ENCODE peak calls at places on chromosomes 4 and X, in five cellular contexts. One of them, this sample, is unnamed.

GRCh38 chr4:153535735-153536494 is 69.8 kb downstream of the TMEM131L start:
- DNase-seq in H9: peak
- DNase-seq in retina: no peak
- DNase-seq in NCI-H1092 treated with DMSO at 0.1 percent for 48 hours: no peak
- DNase-seq in DMS153: no peak
- DNase-seq in this sample: peak

GRCh38 chrX:38038501-38038900 is 32.1 kb downstream of the SYTL5 start:
- DNase-seq in NCI-H1092 treated with DMSO at 0.1 percent for 48 hours: no peak
- DNase-seq in DMS153: no peak
- DNase-seq in H9: no peak
- DNase-seq in retina: no peak
- DNase-seq in this sample: no peak

GRCh38 chr4:921830-922331 is 10.2 kb downstream of the GAK start:
- DNase-seq in DMS153: no peak
- DNase-seq in NCI-H1092 treated with DMSO at 0.1 percent for 48 hours: no peak
- DNase-seq in retina: no peak
- DNase-seq in H9: no peak
- DNase-seq in this sample: no peak

GRCh38 chr4:47330856-47331255 is 132.6 kb downstream of the COMMD8 start:
- DNase-seq in NCI-H1092 treated with DMSO at 0.1 percent for 48 hours: no peak
- DNase-seq in H9: no peak
- DNase-seq in DMS153: no peak
- DNase-seq in retina: no peak
- DNase-seq in this sample: no peak

GRCh38 chrX:85506871-85507270 is 127.4 kb upstream of the POF1B start:
- DNase-seq in retina: no peak
- DNase-seq in NCI-H1092 treated with DMSO at 0.1 percent for 48 hours: no peak
- DNase-seq in H9: no peak
- DNase-seq in DMS153: no peak
- DNase-seq in this sample: no peak

GRCh38 chr4:112765317-112765989 is 128.5 kb downstream of the LARP7 start:
- DNase-seq in DMS153: no peak
- DNase-seq in H9: no peak
- DNase-seq in NCI-H1092 treated with DMSO at 0.1 percent for 48 hours: peak
- DNase-seq in retina: peak
- DNase-seq in this sample: peak

GRCh38 chrX:109399831-109400230 is 82.1 kb downstream of the GUCY2F start:
- DNase-seq in retina: no peak
- DNase-seq in H9: no peak
- DNase-seq in NCI-H1092 treated with DMSO at 0.1 percent for 48 hours: no peak
- DNase-seq in DMS153: no peak
- DNase-seq in this sample: no peak

GRCh38 chr4:3207531-3208037 is 41.4 kb upstream of the MSANTD1 start:
- DNase-seq in NCI-H1092 treated with DMSO at 0.1 percent for 48 hours: no peak
- DNase-seq in H9: no peak
- DNase-seq in retina: no peak
- DNase-seq in DMS153: no peak
- DNase-seq in this sample: peak

GRCh38 chrX:50147972-50148371 is 52.8 kb downstream of the AKAP4 start:
- DNase-seq in retina: no peak
- DNase-seq in DMS153: no peak
- DNase-seq in NCI-H1092 treated with DMSO at 0.1 percent for 48 hours: no peak
- DNase-seq in H9: no peak
- DNase-seq in this sample: no peak

GRCh38 chr4:59664771-59665170 is 1535.4 kb upstream of the ADGRL3 start:
- DNase-seq in H9: no peak
- DNase-seq in retina: no peak
- DNase-seq in DMS153: no peak
- DNase-seq in NCI-H1092 treated with DMSO at 0.1 percent for 48 hours: peak
- DNase-seq in this sample: no peak

GRCh38 chrX:3526749-3527148 is 180.3 kb upstream of the MXRA5 start:
- DNase-seq in DMS153: no peak
- DNase-seq in retina: no peak
- DNase-seq in NCI-H1092 treated with DMSO at 0.1 percent for 48 hours: no peak
- DNase-seq in H9: no peak
- DNase-seq in this sample: no peak

GRCh38 chr4:1248262-1249147 is at the start of gene CTBP1:
- DNase-seq in NCI-H1092 treated with DMSO at 0.1 percent for 48 hours: peak
- DNase-seq in retina: peak
- DNase-seq in DMS153: no peak
- DNase-seq in H9: peak
- DNase-seq in this sample: peak

GRCh38 chr4:13833171-13833804 is 205.8 kb upstream of the BOD1L1 start:
- DNase-seq in retina: no peak
- DNase-seq in H9: no peak
- DNase-seq in DMS153: no peak
- DNase-seq in NCI-H1092 treated with DMSO at 0.1 percent for 48 hours: no peak
- DNase-seq in this sample: no peak

GRCh38 chr4:117412661-117413060 is 327.3 kb upstream of the TRAM1L1 start:
- DNase-seq in NCI-H1092 treated with DMSO at 0.1 percent for 48 hours: no peak
- DNase-seq in H9: no peak
- DNase-seq in DMS153: no peak
- DNase-seq in retina: no peak
- DNase-seq in this sample: no peak

GRCh38 chr4:144399927-144400326 is 246.0 kb upstream of the HHIP start:
- DNase-seq in DMS153: peak
- DNase-seq in H9: no peak
- DNase-seq in retina: no peak
- DNase-seq in NCI-H1092 treated with DMSO at 0.1 percent for 48 hours: no peak
- DNase-seq in this sample: peak

GRCh38 chrX:73562458-73562857 is 539 bp upstream of the CHIC1 start:
- DNase-seq in retina: no peak
- DNase-seq in DMS153: no peak
- DNase-seq in H9: no peak
- DNase-seq in NCI-H1092 treated with DMSO at 0.1 percent for 48 hours: no peak
- DNase-seq in this sample: no peak

GRCh38 chrX:107744868-107745267 is 30.7 kb downstream of the TSC22D3 start:
- DNase-seq in DMS153: no peak
- DNase-seq in NCI-H1092 treated with DMSO at 0.1 percent for 48 hours: no peak
- DNase-seq in H9: no peak
- DNase-seq in retina: no peak
- DNase-seq in this sample: no peak

GRCh38 chr4:83716874-83717273 is 181.0 kb downstream of the GPAT3 start:
- DNase-seq in NCI-H1092 treated with DMSO at 0.1 percent for 48 hours: no peak
- DNase-seq in DMS153: no peak
- DNase-seq in retina: no peak
- DNase-seq in H9: no peak
- DNase-seq in this sample: no peak

GRCh38 chr4:8457646-8458045 is 17.1 kb downstream of the TRMT44 start:
- DNase-seq in H9: no peak
- DNase-seq in NCI-H1092 treated with DMSO at 0.1 percent for 48 hours: no peak
- DNase-seq in DMS153: no peak
- DNase-seq in retina: no peak
- DNase-seq in this sample: no peak

GRCh38 chr4:129344058-129344457 is 248.1 kb downstream of the C4orf33 start:
- DNase-seq in NCI-H1092 treated with DMSO at 0.1 percent for 48 hours: peak
- DNase-seq in retina: no peak
- DNase-seq in H9: no peak
- DNase-seq in DMS153: peak
- DNase-seq in this sample: peak

GRCh38 chr4:185552254-185552653 is 16.9 kb upstream of the PDLIM3 start:
- DNase-seq in retina: no peak
- DNase-seq in DMS153: no peak
- DNase-seq in H9: no peak
- DNase-seq in NCI-H1092 treated with DMSO at 0.1 percent for 48 hours: no peak
- DNase-seq in this sample: no peak

GRCh38 chr4:4216668-4217067 is 10.1 kb downstream of the OTOP1 start:
- DNase-seq in NCI-H1092 treated with DMSO at 0.1 percent for 48 hours: no peak
- DNase-seq in retina: no peak
- DNase-seq in H9: peak
- DNase-seq in DMS153: no peak
- DNase-seq in this sample: no peak

GRCh38 chr4:141962486-141962885 is 326.1 kb downstream of the IL15 start:
- DNase-seq in retina: no peak
- DNase-seq in DMS153: no peak
- DNase-seq in H9: no peak
- DNase-seq in NCI-H1092 treated with DMSO at 0.1 percent for 48 hours: no peak
- DNase-seq in this sample: no peak

GRCh38 chrX:10011261-10011931 is 44.2 kb downstream of the CLDN34 start:
- DNase-seq in NCI-H1092 treated with DMSO at 0.1 percent for 48 hours: no peak
- DNase-seq in DMS153: no peak
- DNase-seq in H9: no peak
- DNase-seq in retina: peak
- DNase-seq in this sample: no peak

GRCh38 chrX:110026099-110026844 is 23.4 kb downstream of the TMEM164 start:
- DNase-seq in NCI-H1092 treated with DMSO at 0.1 percent for 48 hours: no peak
- DNase-seq in H9: no peak
- DNase-seq in retina: no peak
- DNase-seq in DMS153: no peak
- DNase-seq in this sample: peak

GRCh38 chrX:13099121-13099520 is 54.7 kb upstream of the FAM9C start:
- DNase-seq in H9: no peak
- DNase-seq in DMS153: no peak
- DNase-seq in NCI-H1092 treated with DMSO at 0.1 percent for 48 hours: no peak
- DNase-seq in retina: no peak
- DNase-seq in this sample: no peak

GRCh38 chr4:43132010-43132582 is 239.6 kb downstream of the GRXCR1 start:
- DNase-seq in H9: peak
- DNase-seq in DMS153: peak
- DNase-seq in NCI-H1092 treated with DMSO at 0.1 percent for 48 hours: peak
- DNase-seq in retina: peak
- DNase-seq in this sample: peak

GRCh38 chr4:186204103-186204559 is 12.8 kb downstream of the CYP4V2 start:
- DNase-seq in H9: no peak
- DNase-seq in NCI-H1092 treated with DMSO at 0.1 percent for 48 hours: peak
- DNase-seq in DMS153: peak
- DNase-seq in retina: peak
- DNase-seq in this sample: no peak

GRCh38 chrX:57528670-57529255 is 63.0 kb upstream of the ZXDB start:
- DNase-seq in NCI-H1092 treated with DMSO at 0.1 percent for 48 hours: no peak
- DNase-seq in retina: no peak
- DNase-seq in H9: peak
- DNase-seq in DMS153: peak
- DNase-seq in this sample: no peak

GRCh38 chrX:12237131-12237530 is 98.9 kb downstream of the FRMPD4 start:
- DNase-seq in DMS153: peak
- DNase-seq in NCI-H1092 treated with DMSO at 0.1 percent for 48 hours: no peak
- DNase-seq in retina: no peak
- DNase-seq in H9: no peak
- DNase-seq in this sample: no peak

GRCh38 chrX:86148024-86148511 is at the start of gene DACH2:
- DNase-seq in H9: peak
- DNase-seq in NCI-H1092 treated with DMSO at 0.1 percent for 48 hours: peak
- DNase-seq in DMS153: no peak
- DNase-seq in retina: peak
- DNase-seq in this sample: peak

GRCh38 chr4:81625422-81626417 is 154.0 kb upstream of the RASGEF1B start:
- DNase-seq in retina: no peak
- DNase-seq in DMS153: peak
- DNase-seq in H9: no peak
- DNase-seq in NCI-H1092 treated with DMSO at 0.1 percent for 48 hours: no peak
- DNase-seq in this sample: no peak

GRCh38 chr4:106019771-106020170 is 124.5 kb downstream of the NPNT start:
- DNase-seq in retina: no peak
- DNase-seq in NCI-H1092 treated with DMSO at 0.1 percent for 48 hours: no peak
- DNase-seq in DMS153: no peak
- DNase-seq in H9: no peak
- DNase-seq in this sample: peak

GRCh38 chr4:40223343-40223742 is 26.5 kb downstream of the RHOH start:
- DNase-seq in NCI-H1092 treated with DMSO at 0.1 percent for 48 hours: no peak
- DNase-seq in retina: no peak
- DNase-seq in DMS153: no peak
- DNase-seq in H9: no peak
- DNase-seq in this sample: no peak

GRCh38 chr4:158538911-158539310 is 17.2 kb downstream of the RXFP1 start:
- DNase-seq in retina: no peak
- DNase-seq in DMS153: no peak
- DNase-seq in H9: no peak
- DNase-seq in NCI-H1092 treated with DMSO at 0.1 percent for 48 hours: no peak
- DNase-seq in this sample: no peak

GRCh38 chrX:54085666-54086065 is 41.4 kb upstream of the PHF8 start:
- DNase-seq in DMS153: no peak
- DNase-seq in H9: no peak
- DNase-seq in retina: no peak
- DNase-seq in NCI-H1092 treated with DMSO at 0.1 percent for 48 hours: no peak
- DNase-seq in this sample: no peak

GRCh38 chrX:1109580-1110119 is 102.8 kb downstream of the CRLF2 start:
- DNase-seq in DMS153: no peak
- DNase-seq in H9: no peak
- DNase-seq in retina: no peak
- DNase-seq in NCI-H1092 treated with DMSO at 0.1 percent for 48 hours: no peak
- DNase-seq in this sample: no peak

GRCh38 chrX:119325456-119325855 is 73.7 kb upstream of the SLC25A43 start:
- DNase-seq in DMS153: no peak
- DNase-seq in H9: no peak
- DNase-seq in NCI-H1092 treated with DMSO at 0.1 percent for 48 hours: no peak
- DNase-seq in retina: no peak
- DNase-seq in this sample: peak

GRCh38 chrX:97692575-97692974 is 808.9 kb downstream of the RPA4 start:
- DNase-seq in NCI-H1092 treated with DMSO at 0.1 percent for 48 hours: no peak
- DNase-seq in H9: no peak
- DNase-seq in DMS153: no peak
- DNase-seq in retina: no peak
- DNase-seq in this sample: no peak

This sample was measured in AG20443.